ENCODE peak calls at places on chromosomes 3 and 15, in five cellular contexts. A, M, P, O and C are unnamed samples.

GRCh38 chr3:22732641-22733040 is 470.5 kb upstream of the UBE2E2 start:
- DNase-seq in A (no peak), M (no peak), P (no peak), O (no peak), C (no peak)

GRCh38 chr3:42991369-42992315 is 12.5 kb downstream of the GASK1A start:
- DNase-seq in A (no peak), M (no peak), P (no peak), O (no peak), C (no peak)

GRCh38 chr3:150956376-150956775 is 16.2 kb downstream of the CLRN1 start:
- DNase-seq in A (no peak), M (no peak), P (peak), O (peak), C (no peak)

GRCh38 chr15:35693286-35693685 is 147.3 kb upstream of the DPH6 start:
- DNase-seq in A (no peak), M (no peak), P (peak), O (no peak), C (no peak)

GRCh38 chr15:99749386-99749785 is 16.1 kb upstream of the LYSMD4 start:
- DNase-seq in A (no peak), M (no peak), P (no peak), O (no peak), C (no peak)

GRCh38 chr15:75578206-75578947 is 738 bp downstream of the PTPN9 start:
- DNase-seq in A (peak), M (no peak), P (peak), O (no peak), C (peak)

GRCh38 chr3:58047806-58048205 is 39.6 kb downstream of the FLNB start:
- DNase-seq in A (no peak), M (peak), P (peak), O (peak), C (no peak)

GRCh38 chr3:29515451-29515850 is 234.6 kb downstream of the RBMS3 start:
- DNase-seq in A (no peak), M (no peak), P (peak), O (no peak), C (no peak)

GRCh38 chr15:25188051-25188450 is 233.3 kb downstream of the SNRPN start:
- DNase-seq in A (no peak), M (no peak), P (no peak), O (no peak), C (no peak)

GRCh38 chr15:48250640-48251076 is 44.6 kb downstream of the SLC12A1 start:
- DNase-seq in A (no peak), M (peak), P (peak), O (peak), C (peak)

GRCh38 chr3:152318512-152318911 is 49.8 kb downstream of the MBNL1 start:
- DNase-seq in A (no peak), M (no peak), P (no peak), O (no peak), C (no peak)
- H3K4me3 ChIP-seq in A (no peak), M (no peak), P (no peak), O (no peak), C (no peak)

GRCh38 chr3:12992629-12993021 is 80.6 kb downstream of the IQSEC1 start:
- DNase-seq in A (no peak), M (no peak), P (no peak), O (no peak), C (no peak)

GRCh38 chr3:12991861-12992281 is 81.4 kb downstream of the IQSEC1 start:
- DNase-seq in A (no peak), M (no peak), P (no peak), O (no peak), C (no peak)

GRCh38 chr3:12990306-12990705 is 82.9 kb downstream of the IQSEC1 start:
- DNase-seq in A (no peak), M (no peak), P (no peak), O (no peak), C (no peak)

GRCh38 chr3:12991481-12991837 is 81.8 kb downstream of the IQSEC1 start:
- DNase-seq in A (no peak), M (no peak), P (no peak), O (no peak), C (no peak)

DNA sequence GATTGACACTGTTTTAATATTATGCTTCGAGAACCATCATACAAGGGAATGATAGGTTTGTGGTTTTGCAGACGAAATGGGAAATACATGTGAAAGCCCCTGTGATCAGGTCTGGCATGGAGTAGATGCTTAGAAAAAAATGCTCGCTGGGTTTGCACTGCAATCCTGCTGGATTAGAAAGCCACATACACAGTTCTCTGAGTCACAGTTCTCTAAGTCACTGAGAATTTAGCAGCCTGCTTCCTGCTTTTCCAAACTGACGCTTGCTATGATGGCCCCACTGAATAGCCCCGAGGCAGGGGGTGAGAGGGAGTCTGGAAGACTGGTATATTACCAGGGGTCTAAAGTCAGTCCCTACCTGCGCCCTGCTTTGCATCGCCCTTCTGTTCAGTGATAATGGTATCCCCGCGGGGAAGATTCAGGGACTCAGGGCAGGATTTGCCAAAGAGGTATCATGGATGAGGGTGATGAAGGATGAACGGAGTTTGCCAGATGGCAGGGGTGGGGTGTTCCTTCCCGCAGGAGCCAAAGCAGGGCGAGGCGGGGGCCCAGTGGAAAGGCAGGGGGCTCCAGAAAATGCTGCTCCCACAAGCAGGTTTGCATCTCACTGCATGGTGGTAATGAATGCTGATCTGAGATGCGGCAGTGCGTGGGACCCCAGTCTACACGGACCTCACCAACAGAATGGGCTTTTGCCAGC is 82.3 kb downstream of the IQSEC1 start:
- DNase-seq in A (no peak), M (no peak), P (peak), O (peak), C (no peak)
- H3K4me3 ChIP-seq in A (no peak), M (no peak), P (no peak), O (no peak), C (no peak)

GRCh38 chr3:45601156-45601555 is 6.6 kb downstream of the LIMD1 start:
- DNase-seq in A (no peak), M (no peak), P (no peak), O (no peak), C (no peak)

GRCh38 chr3:45597581-45597980 is 3.0 kb downstream of the LIMD1 start:
- DNase-seq in A (no peak), M (no peak), P (no peak), O (no peak), C (peak)

GRCh38 chr3:45599424-45599886 is 4.9 kb downstream of the LIMD1 start:
- DNase-seq in A (no peak), M (no peak), P (no peak), O (no peak), C (no peak)

GRCh38 chr3:45597166-45597565 is 2.6 kb downstream of the LIMD1 start:
- DNase-seq in A (no peak), M (no peak), P (peak), O (no peak), C (no peak)

GRCh38 chr3:45599984-45600650 is 5.6 kb downstream of the LIMD1 start:
- DNase-seq in A (no peak), M (no peak), P (no peak), O (no peak), C (no peak)
- H3K4me3 ChIP-seq in A (no peak), M (no peak), P (no peak), O (no peak), C (no peak)

GRCh38 chr15:71780349-71780976 is 29.9 kb upstream of the NR2E3 start:
- DNase-seq in A (no peak), M (peak), P (peak), O (peak), C (no peak)
- H3K4me3 ChIP-seq in A (no peak), M (no peak), P (no peak), O (no peak), C (no peak)